ENCODE peak calls at places on chromosomes 4 and X, in seven cellular contexts. P, J, R, T, S, D and N are unnamed samples.

GRCh38 chr4:109973529-109973905 is 60.8 kb downstream of the EGF start:
- DNase-seq in S (no peak), R (no peak), D (no peak), T (no peak), P (no peak), J (no peak), N (no peak)

GRCh38 chr4:88674989-88675388 is 22.6 kb downstream of the NAP1L5 start:
- DNase-seq in R (peak), D (peak), T (no peak), J (peak), S (no peak), P (no peak), N (no peak)

GRCh38 chrX:40237745-40238178 is 140.0 kb upstream of the BCOR start:
- DNase-seq in S (no peak), J (no peak), P (no peak), R (no peak), D (no peak), T (no peak), N (no peak)

GRCh38 chr4:149065753-149066152 is 623.5 kb upstream of the NR3C2 start:
- DNase-seq in P (no peak), R (no peak), J (no peak), S (no peak), T (no peak), D (no peak), N (no peak)

GRCh38 chrX:110346681-110347080 is 12.0 kb upstream of the RTL9 start:
- DNase-seq in P (peak), R (no peak), D (no peak), J (peak), T (no peak), S (no peak), N (no peak)

GRCh38 chr4:52038109-52038912 is at the start of gene SGCB:
- DNase-seq in T (peak), R (peak), S (no peak), J (no peak), D (peak), P (peak), N (peak)

GRCh38 chrX:30904632-30905031 is 15.6 kb upstream of the TAB3 start:
- DNase-seq in T (peak), P (no peak), S (no peak), J (no peak), D (no peak), R (peak), N (no peak)

GRCh38 chrX:46630141-46630540 is 56.6 kb downstream of the CHST7 start:
- DNase-seq in S (no peak), R (no peak), T (no peak), J (peak), P (no peak), D (peak), N (no peak)

DNA sequence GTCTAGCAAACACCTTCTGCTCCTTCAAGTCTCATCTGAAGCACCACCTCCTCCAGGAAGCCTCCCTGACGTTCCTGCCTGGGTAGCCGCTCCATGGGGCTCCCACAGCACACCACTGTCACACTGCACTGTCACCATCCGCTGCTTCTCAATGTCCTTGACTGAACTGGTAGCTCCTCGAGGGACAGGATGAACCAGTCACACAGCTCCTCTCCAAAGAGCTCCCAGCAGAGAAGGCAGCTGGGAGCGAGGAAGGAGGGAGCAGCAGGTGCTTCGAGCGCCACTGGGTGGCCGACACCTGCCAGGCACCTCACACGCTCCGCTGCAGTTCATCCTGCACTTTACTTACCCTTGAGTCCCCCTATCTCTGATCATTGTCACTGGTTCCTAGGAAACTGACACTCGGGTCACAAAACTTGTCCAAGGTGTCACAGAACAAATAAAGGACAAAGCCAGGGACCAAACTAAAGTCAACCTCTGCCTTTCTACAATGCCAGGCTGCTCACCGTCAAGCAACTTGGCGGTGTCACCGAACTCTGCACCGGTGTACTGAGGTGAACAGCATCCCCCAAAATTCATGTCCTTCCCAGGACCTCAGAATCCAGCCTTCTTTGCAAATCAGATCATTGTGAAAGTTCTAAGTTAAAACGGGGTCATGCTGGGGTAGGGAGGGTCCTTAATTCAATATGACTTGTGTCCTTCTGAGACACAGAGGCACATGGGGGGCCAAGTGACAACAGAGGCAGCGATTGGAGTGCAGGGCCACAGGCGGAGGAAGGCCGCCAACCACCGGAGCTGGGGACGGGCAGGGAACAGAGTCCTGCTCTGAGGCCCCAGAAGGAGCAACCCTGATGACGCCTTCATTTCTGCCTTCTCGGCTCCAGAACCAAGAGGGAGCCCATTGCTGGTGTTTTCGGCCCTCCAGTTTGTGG is 5.5 kb upstream of the S100P start:
- DNase-seq in T (no peak), R (no peak), J (no peak), P (no peak), D (no peak), S (no peak), N (no peak)
- TF ChIP-seq CTCF in T (no peak), R (no peak), J (no peak), P (no peak), D (no peak), S (no peak), N (no peak)

DNA sequence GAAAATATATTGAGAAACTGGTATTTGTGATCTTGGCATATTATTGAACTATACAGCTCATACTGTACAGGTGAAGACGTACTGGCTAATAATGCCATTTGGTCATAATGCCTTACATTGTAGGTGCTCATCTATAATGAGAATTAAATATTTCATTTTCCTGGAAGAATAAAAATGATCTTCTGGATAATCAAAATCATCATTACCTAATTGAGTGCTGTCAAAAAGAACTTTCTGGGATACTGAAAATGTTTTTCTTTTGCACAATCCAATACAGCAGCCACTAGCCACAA is 4.1 kb downstream of the RASGEF1B start:
- DNase-seq in R (no peak), D (no peak), P (no peak), S (no peak), J (no peak), T (no peak), N (no peak)
- TF ChIP-seq CTCF in R (no peak), D (no peak), P (no peak), S (no peak), J (no peak), T (no peak), N (no peak)

DNA sequence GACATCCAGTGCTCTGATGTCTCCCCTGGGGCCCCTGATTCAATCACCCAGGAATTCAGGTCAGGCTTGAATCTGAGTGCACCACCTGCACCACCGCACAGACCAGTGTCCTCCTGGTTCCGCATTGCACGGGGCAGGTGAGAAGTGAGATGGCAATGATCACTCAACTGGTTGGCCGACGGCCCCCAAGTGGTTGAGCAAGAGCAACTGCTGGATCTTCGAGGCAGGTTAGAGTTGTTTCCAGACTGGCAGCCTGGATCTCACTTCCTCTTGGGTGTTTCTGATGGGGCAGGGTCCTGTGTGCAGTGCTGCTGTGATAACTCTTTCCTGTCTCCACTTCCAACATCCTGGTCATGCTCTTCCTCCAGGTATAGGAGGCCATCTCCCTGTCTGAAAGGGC is 50.4 kb downstream of the C4orf50 start:
- DNase-seq in J (no peak), S (no peak), D (no peak), R (no peak), P (no peak), T (no peak), N (no peak)
- TF ChIP-seq CTCF in J (no peak), S (no peak), D (no peak), R (no peak), P (no peak), T (no peak), N (no peak)

DNA sequence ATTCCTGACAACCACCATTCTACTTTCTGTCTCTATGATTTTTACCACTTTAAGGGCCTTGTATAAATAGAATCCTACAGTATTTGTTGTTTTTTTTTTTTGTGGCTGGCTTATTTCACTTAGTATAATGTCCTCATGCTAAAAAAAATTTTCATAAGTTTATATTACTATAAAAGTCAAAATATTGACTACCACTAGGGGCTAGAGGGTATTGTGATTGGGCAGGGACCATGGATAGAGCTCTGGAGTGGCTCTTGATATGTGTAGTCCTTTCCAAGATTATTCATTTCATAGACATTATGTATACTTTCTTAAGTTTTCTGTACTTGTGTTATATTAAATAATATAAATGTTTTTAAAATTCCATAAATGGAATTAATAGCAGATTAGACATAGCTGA is 34.6 kb downstream of the MYOZ2 start:
- DNase-seq in J (no peak), S (no peak), T (no peak), D (no peak), P (no peak), R (no peak), N (no peak)
- TF ChIP-seq CTCF in J (no peak), S (no peak), T (no peak), D (no peak), P (no peak), R (no peak), N (no peak)

GRCh38 chrX:135707880-135708279 is 5.6 kb upstream of the CT45A1 start:
- DNase-seq in S (no peak), P (no peak), D (no peak), J (no peak), R (no peak), T (peak), N (peak)
- TF ChIP-seq CTCF in S (peak), P (no peak), D (peak), J (no peak), R (peak), T (peak), N (peak)

GRCh38 chr4:86959588-86960500 is 25.0 kb downstream of the AFF1 start:
- DNase-seq in D (no peak), P (no peak), J (no peak), S (no peak), R (no peak), T (no peak), N (no peak)
- TF ChIP-seq CTCF in D (no peak), P (no peak), J (no peak), S (no peak), R (no peak), T (no peak), N (no peak)

GRCh38 chr4:120841580-120841979 is 80.9 kb downstream of the PRDM5 start:
- DNase-seq in T (no peak), P (no peak), J (peak), D (peak), S (no peak), R (no peak), N (no peak)

GRCh38 chr4:120847019-120847582 is 75.4 kb downstream of the PRDM5 start:
- DNase-seq in P (no peak), R (no peak), D (no peak), T (no peak), S (no peak), J (no peak), N (no peak)

GRCh38 chr4:120844528-120844921 is 78.0 kb downstream of the PRDM5 start:
- DNase-seq in D (no peak), J (no peak), P (no peak), R (no peak), T (no peak), S (no peak), N (no peak)

GRCh38 chr4:120842046-120842445 is 80.5 kb downstream of the PRDM5 start:
- DNase-seq in J (peak), P (no peak), S (peak), D (peak), R (no peak), T (no peak), N (no peak)

DNA sequence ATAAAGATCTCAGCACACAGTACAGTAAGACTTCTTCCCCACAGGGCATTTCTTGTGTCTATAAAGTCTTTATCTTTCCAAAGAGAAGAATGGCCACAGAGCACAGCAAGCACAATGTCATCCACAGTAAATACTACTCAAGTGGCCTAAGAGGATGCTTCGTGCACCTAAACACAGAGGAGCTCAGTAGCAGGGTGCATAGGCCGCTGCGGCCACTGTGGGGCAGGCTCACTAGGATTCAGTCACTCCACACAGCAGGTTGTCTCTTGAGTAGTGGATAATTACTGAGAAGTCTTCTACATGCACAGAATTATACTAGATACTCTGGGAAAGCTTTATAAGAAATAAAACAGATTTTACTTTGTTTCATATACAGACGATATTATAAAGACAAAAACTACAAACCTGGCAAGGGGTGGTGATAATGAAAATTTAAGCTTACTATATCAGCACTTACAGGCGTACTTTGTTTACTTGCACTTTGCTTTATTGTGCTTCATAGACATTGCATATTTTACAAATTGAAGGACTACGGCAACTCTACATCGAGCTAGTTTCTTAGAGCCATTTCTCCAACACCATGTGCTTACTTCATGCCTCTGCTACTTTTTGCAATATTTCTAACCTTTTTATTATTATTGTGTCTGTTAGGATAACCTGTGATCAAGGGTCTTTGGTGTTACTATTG is 78.5 kb downstream of the PRDM5 start:
- DNase-seq in T (no peak), R (no peak), D (no peak), P (no peak), S (no peak), J (no peak), N (no peak)
- TF ChIP-seq CTCF in T (peak), R (peak), D (peak), P (no peak), S (peak), J (peak), N (peak)

DNA sequence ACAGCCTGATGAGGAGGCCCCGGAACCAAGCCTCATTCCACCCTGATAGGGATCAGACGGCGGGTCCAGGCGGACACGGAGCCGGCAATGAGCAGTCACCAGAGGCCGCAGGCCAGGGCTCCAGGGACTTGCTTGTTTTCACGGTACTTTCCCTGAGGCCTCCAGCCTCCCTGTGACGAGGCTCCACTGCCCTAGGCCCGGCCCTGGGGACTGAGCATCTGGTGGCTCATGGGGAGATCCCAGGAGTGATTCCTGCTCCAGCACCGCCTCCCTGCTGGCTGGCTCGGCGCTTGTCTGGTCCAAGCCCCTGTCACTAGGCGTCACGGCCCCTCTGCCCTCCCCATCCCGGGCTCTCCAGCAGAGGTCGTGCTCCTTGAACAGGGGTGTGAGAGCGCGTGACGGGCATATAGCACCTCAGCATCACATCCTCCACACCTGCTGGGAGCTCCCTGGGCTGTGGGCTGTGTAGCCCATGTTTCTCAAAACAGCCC is 14.1 kb downstream of the HTRA3 start:
- DNase-seq in S (no peak), R (no peak), T (no peak), D (no peak), P (no peak), J (no peak), N (no peak)
- TF ChIP-seq CTCF in S (no peak), R (no peak), T (no peak), D (no peak), P (no peak), J (no peak), N (no peak)